ENCODE peak calls at places on chromosomes 2 and 18, in four cellular contexts. S is GM12878, T is endothelial cell of umbilical vein, Z is stomach. J is an unnamed sample.

GRCh38 chr2:101981066-101981465 is 10.7 kb upstream of the IL1R2 start:
- DNase-seq in S (no peak), Z (no peak), T (no peak), J (no peak)

GRCh38 chr2:42859006-42859552 is 66.7 kb upstream of the HAAO start:
- DNase-seq in T (peak; percentile 90), S (peak; percentile 52), Z (peak; percentile 83), J (peak; percentile 63)

GRCh38 chr2:135612319-135612718 is 81.0 kb downstream of the R3HDM1 start:
- DNase-seq in S (no peak), Z (no peak), T (no peak), J (no peak)

GRCh38 chr18:70221156-70221910 is 15.8 kb upstream of the RTTN start:
- DNase-seq in S (no peak), T (no peak), Z (no peak), J (no peak)

GRCh38 chr2:108573070-108573469 is 38.8 kb downstream of the LIMS1 start:
- DNase-seq in S (no peak), Z (no peak), T (no peak), J (no peak)

GRCh38 chr2:179207047-179207446 is 57.6 kb downstream of the SESTD1 start:
- DNase-seq in T (no peak), S (no peak), Z (no peak), J (no peak)

GRCh38 chr2:104420953-104421352 is 433.0 kb upstream of the POU3F3 start:
- DNase-seq in Z (no peak), S (no peak), T (no peak), J (no peak)

GRCh38 chr2:213934560-213934959 is 476.3 kb upstream of the VWC2L start:
- DNase-seq in T (peak; percentile 42), S (peak; percentile 11), Z (no peak), J (no peak)

GRCh38 chr18:61764381-61764780 is 128.4 kb downstream of the RNF152 start:
- DNase-seq in Z (no peak), S (peak; percentile 24), T (no peak), J (no peak)

GRCh38 chr18:71902482-71902881 is 641.7 kb downstream of the CBLN2 start:
- DNase-seq in Z (no peak), S (no peak), T (no peak), J (no peak)

GRCh38 chr2:112582314-112582746 is 2.1 kb upstream of the CHCHD5 start:
- DNase-seq in Z (no peak), S (no peak), T (peak; percentile 69), J (no peak)

GRCh38 chr2:120550274-120550673 is 185.4 kb upstream of the GLI2 start:
- DNase-seq in T (no peak), Z (no peak), S (no peak), J (no peak)

GRCh38 chr2:121185571-121186074 is 99.4 kb downstream of the TFCP2L1 start:
- DNase-seq in Z (peak; percentile 29), T (no peak), S (no peak), J (no peak)

GRCh38 chr2:120826260-120826648 is 90.6 kb downstream of the GLI2 start:
- DNase-seq in T (no peak), Z (no peak), S (no peak), J (peak; percentile 63)

GRCh38 chr18:24514439-24514838 is 54.0 kb downstream of the HRH4 start:
- DNase-seq in S (no peak), Z (no peak), T (peak; percentile 31), J (no peak)

GRCh38 chr2:175414872-175415487 is 233.5 kb upstream of the ATP5MC3 start:
- DNase-seq in T (peak; percentile 57), Z (peak; percentile 27), S (no peak), J (peak; percentile 71)

GRCh38 chr18:74328196-74328595 is 12.6 kb downstream of the C18orf63 start:
- DNase-seq in S (no peak), Z (no peak), T (no peak), J (no peak)

GRCh38 chr2:65922794-65923193 is 490.4 kb upstream of the SPRED2 start:
- DNase-seq in S (no peak), Z (no peak), T (no peak), J (peak; percentile 68)

GRCh38 chr2:74845217-74845751 is 11.4 kb downstream of the HK2 start:
- DNase-seq in T (peak; percentile 94), Z (peak; percentile 93), S (no peak), J (peak; percentile 82)
- TF ChIP-seq POLR2AphosphoS5 in T (peak; percentile 88), Z (peak; percentile 84), S (no peak), J (peak; percentile 45)

DNA sequence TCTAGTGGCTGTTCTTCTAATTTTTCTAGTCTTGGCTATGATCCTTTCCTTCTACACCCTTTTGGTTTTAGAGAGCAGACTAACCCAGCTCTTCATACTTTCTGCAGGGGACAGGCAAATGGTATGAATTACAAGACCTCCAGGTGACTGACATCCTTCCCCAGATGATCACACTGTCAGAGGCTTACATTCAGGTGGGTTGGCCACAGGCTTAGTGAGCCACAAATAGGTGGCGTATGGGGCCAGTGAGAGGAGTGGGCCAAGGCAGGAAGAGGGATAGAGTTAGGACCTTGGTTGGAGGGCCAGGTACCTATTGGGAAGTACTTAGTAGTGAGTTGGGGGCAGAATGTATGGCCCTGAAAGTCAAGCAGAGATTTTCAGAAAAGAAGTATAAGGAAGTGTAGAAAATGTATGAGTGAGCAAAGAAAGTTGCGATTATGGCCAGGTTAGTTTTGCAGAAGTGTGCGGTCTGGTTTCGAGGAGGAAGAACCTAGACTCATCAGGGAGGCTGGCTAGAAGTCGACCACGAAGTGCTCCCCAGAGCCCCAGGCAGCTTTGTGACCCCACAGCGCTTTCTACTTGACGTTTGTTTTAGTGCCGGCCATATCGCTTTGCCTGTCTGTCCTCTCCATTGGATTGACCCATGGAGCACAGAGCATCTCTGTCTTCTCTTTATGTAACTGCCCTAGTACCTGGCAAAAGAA is 20.0 kb downstream of the SFTPB start:
- DNase-seq in Z (no peak), T (no peak), S (peak; percentile 23), J (no peak)
- TF ChIP-seq POLR2AphosphoS5 in Z (no peak), T (no peak), S (no peak), J (no peak)

GRCh38 chr2:23027396-23027795 is 357.6 kb upstream of the KLHL29 start:
- DNase-seq in Z (no peak), S (no peak), T (no peak), J (no peak)

GRCh38 chr2:23026671-23027070 is 358.3 kb upstream of the KLHL29 start:
- DNase-seq in S (no peak), Z (no peak), T (no peak), J (no peak)

GRCh38 chr2:23029111-23029510 is 355.9 kb upstream of the KLHL29 start:
- DNase-seq in Z (no peak), S (no peak), T (no peak), J (no peak)

GRCh38 chr2:23023722-23024121 is 361.3 kb upstream of the KLHL29 start:
- DNase-seq in Z (no peak), T (no peak), S (no peak), J (no peak)

GRCh38 chr2:23028106-23028505 is 356.9 kb upstream of the KLHL29 start:
- DNase-seq in Z (no peak), T (no peak), S (no peak), J (no peak)
- TF ChIP-seq POLR2AphosphoS5 in Z (no peak), T (no peak), S (no peak), J (no peak)

DNA sequence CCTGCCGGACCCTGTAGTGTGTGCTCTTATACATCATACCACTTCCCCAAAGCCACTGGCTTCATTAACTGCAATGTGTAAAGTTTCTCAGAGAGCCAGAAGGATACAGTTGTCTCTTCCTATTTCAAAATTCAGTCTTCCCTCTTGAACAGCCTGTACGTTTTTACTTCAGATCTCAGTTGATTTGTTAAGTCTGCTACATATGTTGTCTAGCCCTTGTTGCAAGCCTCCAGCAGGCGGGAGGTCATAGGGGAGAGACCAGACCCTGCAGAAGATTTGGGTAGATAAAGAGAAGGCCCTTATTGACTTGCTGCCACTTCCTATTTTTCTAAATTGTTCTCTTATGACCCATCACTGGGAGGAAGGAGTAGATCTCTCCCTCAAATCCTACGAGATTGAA is 56.3 kb downstream of the ARHGEF33 start:
- DNase-seq in T (no peak), S (no peak), Z (no peak), J (no peak)
- TF ChIP-seq POLR2AphosphoS5 in T (no peak), S (no peak), Z (no peak), J (no peak)